ENCODE peak calls at places on chromosomes 7 and 10, in five cellular contexts. S is endothelial cell of umbilical vein, K is hepatocyte, U is fibroblast of lung, E is tibial artery. V is an unnamed sample.

GRCh38 chr7:56079450-56080185 is 13.1 kb downstream of the PHKG1 start:
- DNase-seq in U (peak), E (peak), K (no peak), S (peak), V (no peak)

GRCh38 chr10:33414841-33415240 is 80.4 kb upstream of the NRP1 start:
- DNase-seq in U (no peak), S (no peak), K (no peak), E (no peak), V (no peak)

GRCh38 chr10:119349937-119350513 is 142.7 kb downstream of the GRK5 start:
- DNase-seq in K (no peak), E (no peak), S (no peak), U (no peak), V (no peak)

GRCh38 chr7:111499027-111499426 is 63.3 kb downstream of the IMMP2L start:
- DNase-seq in U (peak), S (peak), K (no peak), E (no peak), V (no peak)

GRCh38 chr7:24923172-24923865 is 56.7 kb downstream of the OSBPL3 start:
- DNase-seq in E (no peak), S (no peak), U (no peak), K (no peak), V (no peak)

GRCh38 chr7:155457544-155458316 is at the start of gene EN2:
- DNase-seq in S (peak), U (no peak), K (no peak), E (no peak), V (peak)

GRCh38 chr10:43202224-43202656 is 64.0 kb downstream of the CSGALNACT2 start:
- DNase-seq in S (no peak), K (peak), U (peak), E (peak), V (peak)

GRCh38 chr7:44964384-44964830 is 14.4 kb downstream of the MYO1G start:
- DNase-seq in K (no peak), S (peak), E (no peak), U (no peak), V (peak)

GRCh38 chr10:100887761-100888296 is 24.9 kb upstream of the SLF2 start:
- DNase-seq in E (no peak), K (no peak), U (no peak), S (no peak), V (no peak)

GRCh38 chr10:123021517-123021916 is 12.7 kb downstream of the ACADSB start:
- DNase-seq in U (peak), S (peak), K (peak), E (no peak), V (peak)
- TF ChIP-seq CTCF in U (peak), S (peak), K (peak), E (no peak), V (peak)

DNA sequence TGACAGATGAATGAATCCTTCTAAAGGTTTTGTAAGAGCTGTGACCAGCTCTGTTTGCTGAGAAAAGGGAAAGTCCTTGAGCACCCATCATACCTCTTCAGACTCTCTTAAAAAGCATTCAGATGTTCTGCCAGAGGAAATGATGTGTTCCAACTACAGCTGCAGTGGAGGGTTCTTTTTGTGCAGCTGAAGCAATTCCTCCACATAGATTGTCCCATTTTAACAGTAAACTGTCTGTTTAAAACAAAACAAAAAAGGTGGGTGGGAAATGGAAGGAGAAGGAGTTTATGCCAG is 364.5 kb downstream of the AUTS2 start:
- DNase-seq in U (peak), K (no peak), E (no peak), S (no peak), V (no peak)
- H3K27ac ChIP-seq in U (no peak), K (peak), E (no peak), S (no peak), V (no peak)

GRCh38 chr7:108249458-108249857 is 119.3 kb upstream of the LAMB4 start:
- DNase-seq in U (no peak), S (no peak), E (no peak), K (no peak), V (no peak)
- H3K4me3 ChIP-seq in U (no peak), S (no peak), E (no peak), K (no peak), V (no peak)

GRCh38 chr7:124179641-124180040 is 146.8 kb upstream of the TMEM229A start:
- DNase-seq in K (no peak), U (no peak), E (no peak), S (no peak), V (no peak)
- TF ChIP-seq CTCF in K (no peak), U (no peak), E (no peak), S (no peak), V (no peak)

GRCh38 chr7:18831381-18831901 is 286.0 kb downstream of the TWIST1 start:
- DNase-seq in K (no peak), S (no peak), E (no peak), U (peak), V (no peak)
- H3K27ac ChIP-seq in K (no peak), S (no peak), E (no peak), U (no peak), V (no peak)

GRCh38 chr10:17202506-17202905 is 1.0 kb upstream of the TRDMT1 start:
- DNase-seq in S (no peak), U (no peak), K (no peak), E (no peak), V (no peak)
- H3K4me3 ChIP-seq in S (no peak), U (no peak), K (no peak), E (no peak), V (no peak)